ENCODE peak calls at places on chromosomes 11 and 22, in nine cellular contexts. V is activated CD4-positive, CD25-positive, alpha-beta regulatory T cell treated with anti-CD3 and anti-CD28 coated beads, Interleukin-2, amount 50 U/mL, for 72 hours; L is NAMALWA; D is AG04450; I is lower leg skin; W is HFFc6; K is cardiac fibroblast; N is stimulated activated CD4-positive, alpha-beta T cell treated with anti-CD3 and anti-CD28 coated beads, TNF-alpha, amount 100 ng/mL, for 48 hours; F is NCI-H2227 treated with DMSO at 0.1 percent for 48 hours. T is an unnamed sample.

GRCh38 chr22:23268877-23269276 is 88.6 kb downstream of the BCR start:
- DNase-seq in V (no peak), L (peak), D (no peak), I (no peak), W (no peak), K (no peak), N (no peak), F (no peak), T (no peak)

GRCh38 chr22:50261615-50262459 is at the start of gene MAPK12:
- DNase-seq in V (no peak), L (peak), D (no peak), I (no peak), W (no peak), K (peak), N (no peak), F (no peak), T (no peak)

GRCh38 chr11:130603585-130603906 is 155.1 kb downstream of the ADAMTS15 start:
- DNase-seq in V (no peak), L (no peak), D (no peak), I (no peak), W (no peak), K (no peak), N (no peak), F (no peak), T (no peak)

GRCh38 chr11:61744609-61745156 is 7.8 kb upstream of the MYRF start:
- DNase-seq in V (no peak), L (no peak), D (no peak), I (no peak), W (no peak), K (no peak), N (no peak), F (no peak), T (no peak)

GRCh38 chr11:7890417-7891179 is 40.5 kb downstream of the OR10A6 start:
- DNase-seq in V (no peak), L (peak), D (no peak), I (no peak), W (no peak), K (no peak), N (no peak), F (no peak), T (no peak)

GRCh38 chr11:116193321-116194114 is 579.3 kb downstream of the BUD13 start:
- DNase-seq in V (no peak), L (no peak), D (peak), I (no peak), W (no peak), K (peak), N (no peak), F (peak), T (no peak)

GRCh38 chr11:100619484-100619883 is 67.6 kb upstream of the ARHGAP42 start:
- DNase-seq in V (no peak), L (no peak), D (no peak), I (no peak), W (no peak), K (peak), N (no peak), F (no peak), T (no peak)

GRCh38 chr22:19691721-19692341 is 22.5 kb upstream of the SEPTIN5 start:
- DNase-seq in V (no peak), L (no peak), D (peak), I (no peak), W (peak), K (peak), N (no peak), F (no peak), T (no peak)

GRCh38 chr11:67673358-67673757 is 1.1 kb downstream of the ALDH3B2 start:
- DNase-seq in V (no peak), L (no peak), D (no peak), I (peak), W (no peak), K (no peak), N (no peak), F (no peak), T (no peak)

GRCh38 chr11:103202048-103202651 is 92.9 kb downstream of the DYNC2H1 start:
- DNase-seq in V (no peak), L (peak), D (peak), I (no peak), W (peak), K (peak), N (no peak), F (peak), T (no peak)

GRCh38 chr11:111298466-111299110 is at the start of gene POU2AF3:
- DNase-seq in V (no peak), L (no peak), D (no peak), I (no peak), W (no peak), K (no peak), N (no peak), F (no peak), T (no peak)

GRCh38 chr11:134743809-134744195 is 331.8 kb upstream of the B3GAT1 start:
- DNase-seq in V (no peak), L (no peak), D (no peak), I (peak), W (no peak), K (no peak), N (no peak), F (no peak), T (no peak)

GRCh38 chr11:106421673-106422292 is 344.3 kb downstream of the AASDHPPT start:
- DNase-seq in V (no peak), L (no peak), D (no peak), I (no peak), W (no peak), K (no peak), N (no peak), F (no peak), T (no peak)

GRCh38 chr11:27754035-27755017 is 54.1 kb upstream of the BDNF start:
- DNase-seq in V (no peak), L (no peak), D (peak), I (no peak), W (no peak), K (no peak), N (no peak), F (no peak), T (no peak)

GRCh38 chr11:94751806-94752205 is 16.4 kb upstream of the AMOTL1 start:
- DNase-seq in V (no peak), L (no peak), D (no peak), I (no peak), W (peak), K (no peak), N (no peak), F (no peak), T (no peak)

GRCh38 chr11:124739479-124740276 is at the start of gene NRGN:
- DNase-seq in V (peak), L (peak), D (peak), I (peak), W (peak), K (peak), N (peak), F (peak), T (peak)

GRCh38 chr11:93740031-93740801 is 1.1 kb downstream of the TAF1D start:
- DNase-seq in V (no peak), L (peak), D (no peak), I (no peak), W (peak), K (peak), N (peak), F (no peak), T (no peak)

GRCh38 chr11:34916810-34917780 is 677 bp downstream of the PDHX start:
- DNase-seq in V (peak), L (no peak), D (no peak), I (no peak), W (no peak), K (peak), N (no peak), F (peak), T (no peak)

T was measured in stimulated activated effector memory CD8-positive, alpha-beta T cell treated with anti-CD3 and anti-CD28 coated beads, Interleukin-12 subunit alpha, Interleukin-12 subunit beta, amount 100 ng/mL, for 72 hours.